ENCODE peak calls at places on chromosomes 12 and 14, in four cellular contexts. W is H1, Z is HepG2, V is GM12878. E is an unnamed sample.

GRCh38 chr14:106039400-106039799 is 513.0 kb downstream of the TMEM121 start:
- DNase-seq in W (no peak), Z (no peak), V (no peak), E (peak)

GRCh38 chr14:24861083-24861630 is 188.8 kb downstream of the STXBP6 start:
- DNase-seq in W (no peak), Z (peak), V (no peak), E (no peak)

GRCh38 chr14:104141621-104142091 is 3.3 kb downstream of the KIF26A start:
- DNase-seq in W (no peak), Z (no peak), V (no peak), E (peak)

GRCh38 chr14:54566410-54567223 is at the start of gene SAMD4A:
- DNase-seq in W (peak), Z (peak), V (no peak), E (peak)

GRCh38 chr12:67220065-67220464 is 49.1 kb upstream of the CAND1 start:
- DNase-seq in W (no peak), Z (peak), V (no peak), E (no peak)

GRCh38 chr14:63735720-63736119 is 7.9 kb upstream of the SGPP1 start:
- DNase-seq in W (no peak), Z (no peak), V (no peak), E (no peak)

GRCh38 chr12:112555621-112556233 is 137.0 kb downstream of the PTPN11 start:
- DNase-seq in W (no peak), Z (no peak), V (no peak), E (no peak)

GRCh38 chr12:115709410-115710065 is 568.0 kb downstream of the MED13L start:
- DNase-seq in W (no peak), Z (no peak), V (no peak), E (no peak)

GRCh38 chr12:52250048-52250990 is 17.3 kb downstream of the KRT7 start:
- DNase-seq in W (peak), Z (no peak), V (no peak), E (no peak)

GRCh38 chr12:92036771-92037453 is 108.7 kb downstream of the BTG1 start:
- DNase-seq in W (no peak), Z (no peak), V (no peak), E (no peak)

GRCh38 chr14:21017528-21018245 is 7.2 kb downstream of the NDRG2 start:
- DNase-seq in W (no peak), Z (no peak), V (no peak), E (no peak)

GRCh38 chr14:72565200-72565599 is 328.7 kb downstream of the DPF3 start:
- DNase-seq in W (no peak), Z (no peak), V (no peak), E (no peak)

GRCh38 chr12:93363854-93364297 is 13.8 kb upstream of the NUDT4 start:
- DNase-seq in W (no peak), Z (no peak), V (no peak), E (no peak)

DNA sequence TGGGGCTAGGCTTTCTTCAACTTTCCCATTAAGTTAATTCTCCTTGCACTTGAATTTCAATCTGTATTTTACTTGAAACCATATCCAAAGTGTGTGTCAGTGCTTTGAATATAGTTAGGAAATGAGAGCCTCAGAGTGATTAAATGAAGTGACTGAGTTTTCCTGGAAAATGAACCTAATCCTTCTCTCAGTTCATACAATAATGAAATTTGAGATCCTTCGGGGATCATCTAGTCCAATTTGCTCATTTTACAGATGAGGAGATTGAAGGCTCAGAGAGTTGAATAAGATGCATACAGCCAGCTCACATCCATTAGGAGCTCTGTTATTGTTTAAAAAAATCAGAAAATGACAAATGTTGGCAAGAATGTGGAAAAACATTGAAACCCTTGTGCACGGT is 18.3 kb upstream of the TBC1D30 start:
- DNase-seq in W (no peak), Z (no peak), V (no peak), E (no peak)
- TF ChIP-seq JUND in W (no peak), Z (no peak), V (no peak), E (no peak)

GRCh38 chr12:103956515-103957027 is 9.1 kb upstream of the TDG start:
- DNase-seq in W (no peak), Z (peak), V (no peak), E (no peak)
- TF ChIP-seq TCF12 in W (no peak), Z (no peak), V (no peak), E (no peak)

GRCh38 chr12:32504626-32505025 is 105.3 kb downstream of the FGD4 start:
- DNase-seq in W (no peak), Z (no peak), V (no peak), E (no peak)

GRCh38 chr12:32501835-32502333 is 102.5 kb downstream of the FGD4 start:
- DNase-seq in W (peak), Z (peak), V (no peak), E (peak)

GRCh38 chr12:32505067-32505466 is 105.7 kb downstream of the FGD4 start:
- DNase-seq in W (no peak), Z (no peak), V (no peak), E (no peak)

GRCh38 chr12:32505546-32505945 is 106.2 kb downstream of the FGD4 start:
- DNase-seq in W (no peak), Z (no peak), V (no peak), E (no peak)

DNA sequence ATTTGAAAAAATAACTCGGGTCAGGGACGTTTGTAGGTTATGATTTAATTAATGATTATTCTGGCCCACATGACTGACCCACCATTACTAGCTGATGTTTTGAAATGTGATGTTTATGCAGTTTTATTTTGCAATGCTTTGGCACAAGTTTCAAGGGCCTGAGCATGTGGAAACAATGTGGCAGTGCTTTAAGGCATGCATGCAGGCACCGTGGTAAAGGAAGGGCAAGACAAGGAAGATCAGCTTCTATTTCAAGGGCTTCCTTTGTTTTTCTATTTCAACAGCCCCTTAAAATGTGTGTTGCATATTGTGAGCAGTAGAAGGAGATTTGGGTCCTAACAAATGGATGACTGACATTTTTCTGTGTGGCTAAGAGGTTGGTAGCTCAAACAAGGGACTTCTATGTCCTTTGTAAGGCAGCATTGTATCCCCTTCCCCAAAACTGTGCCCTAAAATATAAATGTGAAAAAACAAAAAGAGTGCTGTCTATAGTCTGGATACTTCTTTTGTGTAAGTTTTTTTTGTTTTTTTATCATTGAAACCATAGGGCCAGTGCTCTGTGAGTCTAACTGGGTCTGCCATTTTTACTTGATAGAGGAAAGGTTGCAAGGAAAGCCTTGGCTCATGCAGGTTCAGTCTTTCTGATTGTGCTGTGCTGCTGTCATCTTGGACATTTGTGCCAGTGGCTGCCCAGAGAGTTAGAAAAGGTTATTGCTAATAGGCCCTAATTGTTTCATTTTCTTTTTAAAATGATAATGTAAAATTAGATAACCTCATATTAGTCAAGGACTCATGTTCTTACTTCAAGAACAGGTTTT is 103.5 kb downstream of the FGD4 start:
- DNase-seq in W (no peak), Z (no peak), V (no peak), E (no peak)
- TF ChIP-seq JUND in W (no peak), Z (no peak), V (no peak), E (no peak)

GRCh38 chr12:96422192-96422591 is 22.0 kb upstream of the CDK17 start:
- DNase-seq in W (no peak), Z (no peak), V (no peak), E (no peak)
- TF ChIP-seq TCF12 in W (no peak), Z (no peak), V (no peak), E (peak)

DNA sequence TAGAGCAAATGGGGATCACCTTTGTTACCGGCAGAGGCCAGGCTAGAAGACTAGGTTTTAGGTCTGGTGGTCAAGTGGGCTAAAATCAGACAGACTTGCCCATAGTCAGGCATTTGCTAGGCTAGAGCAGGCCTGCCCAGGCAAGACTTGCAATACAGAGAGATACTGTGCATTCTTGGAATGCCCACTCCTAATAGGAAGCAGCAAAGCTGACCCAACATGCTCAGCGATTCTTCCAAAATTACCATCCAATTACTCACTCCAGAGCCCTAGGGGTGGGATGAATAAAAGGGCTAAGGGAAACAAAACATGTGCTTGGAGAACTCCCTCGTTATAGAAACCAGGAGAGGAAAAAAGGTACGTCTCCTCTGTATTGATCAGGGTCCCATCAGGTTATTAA is 187.8 kb upstream of the AMIGO2 start:
- DNase-seq in W (no peak), Z (no peak), V (no peak), E (no peak)
- TF ChIP-seq JUND in W (no peak), Z (no peak), V (no peak), E (no peak)

GRCh38 chr12:98402081-98402480 is 113.3 kb upstream of the TMPO start:
- DNase-seq in W (no peak), Z (peak), V (no peak), E (no peak)

GRCh38 chr12:98403385-98403784 is 112.0 kb upstream of the TMPO start:
- DNase-seq in W (no peak), Z (no peak), V (no peak), E (no peak)

GRCh38 chr12:98399532-98399931 is 115.9 kb upstream of the TMPO start:
- DNase-seq in W (no peak), Z (peak), V (no peak), E (no peak)

GRCh38 chr12:98402671-98403070 is 112.7 kb upstream of the TMPO start:
- DNase-seq in W (no peak), Z (no peak), V (no peak), E (no peak)

GRCh38 chr12:98401427-98401826 is 114.0 kb upstream of the TMPO start:
- DNase-seq in W (no peak), Z (no peak), V (peak), E (peak)
- TF ChIP-seq TCF12 in W (no peak), Z (no peak), V (no peak), E (no peak)

E was measured in SK-N-SH.